ENCODE peak calls at places on chromosomes 1 and 21, in five cellular contexts. One of them, this sample, is unnamed.

GRCh38 chr1:95685091-95685490 is 451.1 kb downstream of the RWDD3 start:
- DNase-seq in IMR-90: no peak
- DNase-seq in PC-9: no peak
- DNase-seq in body of pancreas: no peak
- DNase-seq in breast epithelium: no peak
- DNase-seq in this sample: no peak

GRCh38 chr1:178055093-178055492 is 38.8 kb upstream of the RASAL2 start:
- DNase-seq in IMR-90: no peak
- DNase-seq in PC-9: no peak
- DNase-seq in body of pancreas: peak; percentile 40
- DNase-seq in breast epithelium: no peak
- DNase-seq in this sample: peak; percentile 74

GRCh38 chr21:16305686-16306085 is 575.9 kb downstream of the USP25 start:
- DNase-seq in IMR-90: no peak
- DNase-seq in PC-9: no peak
- DNase-seq in body of pancreas: no peak
- DNase-seq in breast epithelium: no peak
- DNase-seq in this sample: no peak

GRCh38 chr1:2046225-2046917 is 3.8 kb upstream of the PRKCZ start:
- DNase-seq in IMR-90: no peak
- DNase-seq in PC-9: no peak
- DNase-seq in body of pancreas: peak; percentile 87
- DNase-seq in breast epithelium: peak; percentile 79
- DNase-seq in this sample: peak; percentile 92

GRCh38 chr1:161192476-161193465 is 6.1 kb downstream of the ADAMTS4 start:
- DNase-seq in IMR-90: peak; percentile 65
- DNase-seq in PC-9: peak; percentile 38
- DNase-seq in body of pancreas: peak; percentile 67
- DNase-seq in breast epithelium: no peak
- DNase-seq in this sample: no peak

GRCh38 chr1:103107696-103108524 is at the start of gene COL11A1:
- DNase-seq in IMR-90: no peak
- DNase-seq in PC-9: no peak
- DNase-seq in body of pancreas: no peak
- DNase-seq in breast epithelium: no peak
- DNase-seq in this sample: no peak

GRCh38 chr1:32400876-32401631 is 6.8 kb upstream of the BSDC1 start:
- DNase-seq in IMR-90: peak; percentile 84
- DNase-seq in PC-9: peak; percentile 62
- DNase-seq in body of pancreas: peak; percentile 90
- DNase-seq in breast epithelium: peak; percentile 83
- DNase-seq in this sample: peak; percentile 83

GRCh38 chr1:100622037-100622436 is 84.1 kb downstream of the GPR88 start:
- DNase-seq in IMR-90: peak; percentile 99
- DNase-seq in PC-9: peak; percentile 99
- DNase-seq in body of pancreas: peak; percentile 7
- DNase-seq in breast epithelium: no peak
- DNase-seq in this sample: no peak

GRCh38 chr1:209674957-209675566 is at the start of gene G0S2:
- DNase-seq in IMR-90: peak; percentile 21
- DNase-seq in PC-9: peak; percentile 58
- DNase-seq in body of pancreas: peak; percentile 88
- DNase-seq in breast epithelium: peak; percentile 54
- DNase-seq in this sample: peak; percentile 76

GRCh38 chr21:27818847-27819246 is 852.0 kb upstream of the ADAMTS5 start:
- DNase-seq in IMR-90: no peak
- DNase-seq in PC-9: peak; percentile 54
- DNase-seq in body of pancreas: no peak
- DNase-seq in breast epithelium: no peak
- DNase-seq in this sample: no peak

GRCh38 chr1:223492044-223492443 is 98.8 kb downstream of the CCDC185 start:
- DNase-seq in IMR-90: no peak
- DNase-seq in PC-9: no peak
- DNase-seq in body of pancreas: no peak
- DNase-seq in breast epithelium: peak; percentile 75
- DNase-seq in this sample: no peak

GRCh38 chr21:42733037-42733632 is 79.7 kb downstream of the PDE9A start:
- DNase-seq in IMR-90: no peak
- DNase-seq in PC-9: no peak
- DNase-seq in body of pancreas: no peak
- DNase-seq in breast epithelium: no peak
- DNase-seq in this sample: no peak

GRCh38 chr1:55155522-55155921 is 59.6 kb downstream of the USP24 start:
- DNase-seq in IMR-90: no peak
- DNase-seq in PC-9: no peak
- DNase-seq in body of pancreas: peak; percentile 28
- DNase-seq in breast epithelium: no peak
- DNase-seq in this sample: peak; percentile 55

GRCh38 chr21:35868005-35868868 is 192.1 kb downstream of the SETD4 start:
- DNase-seq in IMR-90: no peak
- DNase-seq in PC-9: no peak
- DNase-seq in body of pancreas: no peak
- DNase-seq in breast epithelium: no peak
- DNase-seq in this sample: no peak

GRCh38 chr21:46424062-46424591 is 34.6 kb upstream of the DIP2A start:
- DNase-seq in IMR-90: no peak
- DNase-seq in PC-9: no peak
- DNase-seq in body of pancreas: no peak
- DNase-seq in breast epithelium: no peak
- DNase-seq in this sample: peak; percentile 50

GRCh38 chr1:50542362-50542761 is 119.1 kb upstream of the DMRTA2 start:
- DNase-seq in IMR-90: no peak
- DNase-seq in PC-9: no peak
- DNase-seq in body of pancreas: no peak
- DNase-seq in breast epithelium: no peak
- DNase-seq in this sample: no peak

GRCh38 chr1:22496536-22497160 is 45.0 kb downstream of the ZBTB40 start:
- DNase-seq in IMR-90: no peak
- DNase-seq in PC-9: no peak
- DNase-seq in body of pancreas: peak; percentile 47
- DNase-seq in breast epithelium: no peak
- DNase-seq in this sample: no peak

GRCh38 chr21:40925481-40925880 is 78.5 kb upstream of the DSCAM start:
- DNase-seq in IMR-90: no peak
- DNase-seq in PC-9: no peak
- DNase-seq in body of pancreas: no peak
- DNase-seq in breast epithelium: no peak
- DNase-seq in this sample: no peak

GRCh38 chr1:16718908-16719533 is 21.3 kb upstream of the RNU1-4 start:
- DNase-seq in IMR-90: no peak
- DNase-seq in PC-9: no peak
- DNase-seq in body of pancreas: peak; percentile 11
- DNase-seq in breast epithelium: peak; percentile 52
- DNase-seq in this sample: no peak

GRCh38 chr1:181089777-181090505 is 1.4 kb downstream of the IER5 start:
- DNase-seq in IMR-90: peak; percentile 65
- DNase-seq in PC-9: peak; percentile 62
- DNase-seq in body of pancreas: peak; percentile 76
- DNase-seq in breast epithelium: peak; percentile 66
- DNase-seq in this sample: peak; percentile 79

GRCh38 chr1:31712625-31713024 is 8.8 kb upstream of the COL16A1 start:
- DNase-seq in IMR-90: peak; percentile 86
- DNase-seq in PC-9: peak; percentile 88
- DNase-seq in body of pancreas: no peak
- DNase-seq in breast epithelium: no peak
- DNase-seq in this sample: peak; percentile 72

GRCh38 chr21:40386301-40386911 is 460.6 kb downstream of the DSCAM start:
- DNase-seq in IMR-90: no peak
- DNase-seq in PC-9: no peak
- DNase-seq in body of pancreas: peak; percentile 79
- DNase-seq in breast epithelium: peak; percentile 56
- DNase-seq in this sample: peak; percentile 51

GRCh38 chr1:59045636-59046035 is 251.3 kb upstream of the FGGY start:
- DNase-seq in IMR-90: no peak
- DNase-seq in PC-9: no peak
- DNase-seq in body of pancreas: no peak
- DNase-seq in breast epithelium: no peak
- DNase-seq in this sample: no peak

GRCh38 chr1:31238986-31239613 is 587 bp downstream of the NKAIN1 start:
- DNase-seq in IMR-90: no peak
- DNase-seq in PC-9: no peak
- DNase-seq in body of pancreas: peak; percentile 10
- DNase-seq in breast epithelium: no peak
- DNase-seq in this sample: peak; percentile 43

GRCh38 chr1:10064416-10065343 is 31.9 kb downstream of the UBE4B start:
- DNase-seq in IMR-90: peak; percentile 73
- DNase-seq in PC-9: no peak
- DNase-seq in body of pancreas: no peak
- DNase-seq in breast epithelium: no peak
- DNase-seq in this sample: no peak

GRCh38 chr1:203424861-203425667 is 50.5 kb upstream of the PRELP start:
- DNase-seq in IMR-90: peak; percentile 53
- DNase-seq in PC-9: no peak
- DNase-seq in body of pancreas: no peak
- DNase-seq in breast epithelium: no peak
- DNase-seq in this sample: no peak

GRCh38 chr21:45612096-45613019 is 31.2 kb upstream of the PCBP3 start:
- DNase-seq in IMR-90: peak; percentile 90
- DNase-seq in PC-9: no peak
- DNase-seq in body of pancreas: no peak
- DNase-seq in breast epithelium: peak; percentile 36
- DNase-seq in this sample: no peak

GRCh38 chr1:87147851-87148250 is 180.8 kb upstream of the LMO4 start:
- DNase-seq in IMR-90: no peak
- DNase-seq in PC-9: no peak
- DNase-seq in body of pancreas: no peak
- DNase-seq in breast epithelium: no peak
- DNase-seq in this sample: no peak

GRCh38 chr1:87149166-87150065 is 179.3 kb upstream of the LMO4 start:
- DNase-seq in IMR-90: peak; percentile 72
- DNase-seq in PC-9: peak; percentile 98
- DNase-seq in body of pancreas: no peak
- DNase-seq in breast epithelium: no peak
- DNase-seq in this sample: no peak

GRCh38 chr1:87146986-87147385 is 181.7 kb upstream of the LMO4 start:
- DNase-seq in IMR-90: no peak
- DNase-seq in PC-9: no peak
- DNase-seq in body of pancreas: no peak
- DNase-seq in breast epithelium: no peak
- DNase-seq in this sample: no peak

GRCh38 chr1:87150143-87150542 is 178.5 kb upstream of the LMO4 start:
- DNase-seq in IMR-90: no peak
- DNase-seq in PC-9: peak; percentile 87
- DNase-seq in body of pancreas: no peak
- DNase-seq in breast epithelium: no peak
- DNase-seq in this sample: no peak

DNA sequence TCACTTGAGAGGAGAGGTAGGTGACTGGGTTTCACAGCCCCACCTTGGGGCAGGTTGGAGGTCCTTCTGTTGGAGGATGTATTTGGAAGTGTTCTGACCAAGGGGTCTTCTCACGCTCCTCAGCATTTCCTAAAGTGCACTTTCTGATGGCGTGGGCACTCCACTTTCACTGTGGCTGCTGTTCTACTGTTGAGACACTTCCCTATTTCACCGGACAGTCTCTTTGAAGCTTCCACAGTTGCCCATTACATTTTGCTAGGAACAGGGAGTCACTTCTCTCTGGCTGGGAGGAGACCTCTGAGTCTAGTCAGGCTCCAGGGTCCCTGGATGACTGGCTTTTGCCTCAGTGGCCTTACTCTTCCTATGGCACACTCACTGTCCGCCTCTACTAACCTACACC is 180.0 kb upstream of the LMO4 start:
- DNase-seq in IMR-90: no peak
- DNase-seq in PC-9: no peak
- DNase-seq in body of pancreas: no peak
- DNase-seq in breast epithelium: no peak
- DNase-seq in this sample: no peak
- H3K4me1 ChIP-seq in IMR-90: peaks cover 17% of the 10 kb centered on the region
- H3K4me1 ChIP-seq in PC-9: peaks cover 34% of the 10 kb centered on the region
- H3K4me1 ChIP-seq in body of pancreas: no peaks in the 10 kb centered on the region
- H3K4me1 ChIP-seq in breast epithelium: no peaks in the 10 kb centered on the region
- H3K4me1 ChIP-seq in this sample: peaks cover 6% of the 10 kb centered on the region

DNA sequence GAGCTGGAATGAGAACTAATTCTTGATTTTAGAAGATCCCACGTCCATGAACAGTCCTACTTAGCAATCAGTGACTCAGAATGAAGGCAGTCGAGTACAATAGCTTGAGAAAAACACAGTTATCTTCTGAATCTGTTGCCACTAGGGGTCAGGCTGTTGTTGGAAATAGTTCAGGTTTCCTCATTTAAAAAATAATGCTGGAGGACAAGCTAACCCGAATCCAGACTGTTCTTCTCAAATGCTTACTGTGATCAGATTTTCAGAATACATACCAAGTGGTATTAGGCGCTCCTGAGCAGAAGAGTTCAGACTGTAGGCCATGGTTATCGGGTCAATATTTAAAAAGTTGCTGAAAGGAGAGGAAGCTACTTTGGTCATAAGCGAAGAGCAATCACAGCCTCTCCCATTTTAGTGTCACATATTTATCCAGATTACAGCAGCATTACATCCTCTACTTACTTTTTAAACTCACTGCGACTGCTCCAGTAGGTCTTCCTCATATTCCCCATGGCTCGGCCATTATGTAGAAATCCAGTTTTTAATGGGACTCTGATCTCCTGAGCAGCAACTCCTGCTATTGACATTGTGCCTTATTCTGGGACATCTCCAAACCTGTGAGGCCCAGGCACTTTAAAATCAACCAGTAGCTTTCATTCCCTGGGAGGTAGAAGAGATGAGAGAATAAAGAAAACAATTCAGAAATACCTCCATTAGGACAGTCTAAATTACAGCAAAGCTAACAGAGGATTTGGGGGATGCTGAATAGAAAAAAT is 10.9 kb downstream of the ERRFI1 start:
- DNase-seq in IMR-90: peak; percentile 89
- DNase-seq in PC-9: peak; percentile 72
- DNase-seq in body of pancreas: no peak
- DNase-seq in breast epithelium: no peak
- DNase-seq in this sample: no peak
- TF ChIP-seq CTCF in IMR-90: peak; percentile 70
- TF ChIP-seq CTCF in PC-9: peak; percentile 70
- TF ChIP-seq CTCF in body of pancreas: peak; percentile 72
- TF ChIP-seq CTCF in breast epithelium: peak; percentile 83
- TF ChIP-seq CTCF in this sample: no peak

GRCh38 chr1:164563821-164564251 is 4.9 kb downstream of the PBX1 start:
- DNase-seq in IMR-90: no peak
- DNase-seq in PC-9: no peak
- DNase-seq in body of pancreas: no peak
- DNase-seq in breast epithelium: no peak
- DNase-seq in this sample: no peak

GRCh38 chr1:164561461-164561860 is 2.5 kb downstream of the PBX1 start:
- DNase-seq in IMR-90: no peak
- DNase-seq in PC-9: no peak
- DNase-seq in body of pancreas: no peak
- DNase-seq in breast epithelium: no peak
- DNase-seq in this sample: no peak

GRCh38 chr1:164561007-164561406 is 2.0 kb downstream of the PBX1 start:
- DNase-seq in IMR-90: no peak
- DNase-seq in PC-9: no peak
- DNase-seq in body of pancreas: no peak
- DNase-seq in breast epithelium: no peak
- DNase-seq in this sample: no peak

GRCh38 chr1:164562947-164563346 is 4.0 kb downstream of the PBX1 start:
- DNase-seq in IMR-90: no peak
- DNase-seq in PC-9: no peak
- DNase-seq in body of pancreas: no peak
- DNase-seq in breast epithelium: no peak
- DNase-seq in this sample: no peak

GRCh38 chr1:164565356-164565755 is 6.4 kb downstream of the PBX1 start:
- DNase-seq in IMR-90: no peak
- DNase-seq in PC-9: no peak
- DNase-seq in body of pancreas: no peak
- DNase-seq in breast epithelium: no peak
- DNase-seq in this sample: no peak
- H3K4me3 ChIP-seq in IMR-90: peak overlapping the region; percentile 18
- H3K4me3 ChIP-seq in PC-9: no peak overlapping the region
- H3K4me3 ChIP-seq in body of pancreas: no peak overlapping the region
- H3K4me3 ChIP-seq in breast epithelium: peak overlapping the region; percentile 11
- H3K4me3 ChIP-seq in this sample: no peak overlapping the region

GRCh38 chr1:81878538-81878937 is 77.8 kb downstream of the ADGRL2 start:
- DNase-seq in IMR-90: no peak
- DNase-seq in PC-9: no peak
- DNase-seq in body of pancreas: no peak
- DNase-seq in breast epithelium: no peak
- DNase-seq in this sample: no peak
- H3K4me1 ChIP-seq in IMR-90: peaks cover 2% of the 10 kb centered on the region
- H3K4me1 ChIP-seq in PC-9: peaks cover 21% of the 10 kb centered on the region
- H3K4me1 ChIP-seq in body of pancreas: peaks cover 13% of the 10 kb centered on the region
- H3K4me1 ChIP-seq in breast epithelium: no peaks in the 10 kb centered on the region
- H3K4me1 ChIP-seq in this sample: no peaks in the 10 kb centered on the region